ENCODE peak calls at places on chromosomes 13 and 19, in eight cellular contexts. F, O, C, K, J, A, H and D are unnamed samples.

GRCh38 chr19:41908724-41909464 is 19.4 kb downstream of the ERFL start:
- DNase-seq in C (no peak), O (no peak), F (no peak), H (no peak), A (no peak), J (no peak), K (no peak), D (no peak)

GRCh38 chr19:6230991-6231448 is 48.8 kb downstream of the MLLT1 start:
- DNase-seq in A (no peak), O (no peak), F (no peak), C (no peak), J (no peak), H (no peak), K (no peak), D (no peak)

GRCh38 chr13:30465541-30466357 is at the start of gene HMGB1:
- DNase-seq in J (peak; percentile 99), C (peak; percentile 99), O (peak; percentile 97), H (peak; percentile 100), F (peak; percentile 99), A (peak; percentile 100), K (peak; percentile 96), D (peak; percentile 99)

GRCh38 chr13:99231726-99232125 is 26.5 kb downstream of the GPR18 start:
- DNase-seq in K (no peak), C (no peak), J (no peak), F (no peak), A (no peak), O (no peak), H (no peak), D (no peak)

GRCh38 chr13:50969691-50970090 is 60.1 kb downstream of the RNASEH2B start:
- DNase-seq in C (peak; percentile 6), A (no peak), H (peak; percentile 26), F (peak; percentile 49), J (no peak), K (no peak), O (no peak), D (no peak)

GRCh38 chr19:14497347-14497921 is 1.5 kb upstream of the GIPC1 start:
- DNase-seq in O (no peak), A (no peak), J (peak; percentile 53), F (peak; percentile 33), H (no peak), K (no peak), C (no peak), D (no peak)

GRCh38 chr19:1574763-1575162 is 6.6 kb upstream of the MEX3D start:
- DNase-seq in O (no peak), A (no peak), J (no peak), F (no peak), K (no peak), H (no peak), C (no peak), D (no peak)

GRCh38 chr13:99173606-99174005 is 27.0 kb upstream of the UBAC2 start:
- DNase-seq in F (no peak), O (no peak), A (no peak), K (no peak), H (no peak), J (no peak), C (no peak), D (no peak)

GRCh38 chr13:45238945-45239795 is 38.3 kb upstream of the KCTD4 start:
- DNase-seq in O (no peak), H (peak; percentile 65), C (no peak), F (no peak), J (peak; percentile 47), A (no peak), K (no peak), D (no peak)

GRCh38 chr13:21674271-21675009 is 3.6 kb downstream of the FGF9 start:
- DNase-seq in C (no peak), K (no peak), F (peak; percentile 66), H (no peak), O (no peak), A (no peak), J (no peak), D (no peak)

GRCh38 chr13:65133094-65133493 is 2097.0 kb downstream of the PCDH9 start:
- DNase-seq in O (no peak), C (no peak), H (no peak), F (no peak), J (no peak), A (no peak), K (no peak), D (no peak)

GRCh38 chr13:36332986-36333385 is 13.2 kb downstream of the SPART start:
- DNase-seq in O (no peak), F (no peak), H (peak; percentile 47), K (no peak), A (no peak), C (peak; percentile 39), J (peak; percentile 43), D (peak; percentile 41)

GRCh38 chr19:44111910-44112463 is 1.2 kb upstream of the ZNF225 start:
- DNase-seq in O (no peak), C (peak; percentile 91), K (peak; percentile 71), J (peak; percentile 86), H (peak; percentile 96), A (peak; percentile 75), F (peak; percentile 85), D (peak; percentile 92)

GRCh38 chr19:43572172-43572588 is 3.1 kb downstream of the XRCC1 start:
- DNase-seq in O (no peak), H (no peak), A (no peak), F (no peak), C (no peak), J (no peak), K (no peak), D (no peak)

GRCh38 chr19:43847884-43848283 is 20.8 kb downstream of the ZNF283 start:
- DNase-seq in K (no peak), J (no peak), A (no peak), C (no peak), H (no peak), F (no peak), O (no peak), D (no peak)

GRCh38 chr19:7612282-7613274 is 16.8 kb downstream of the XAB2 start:
- DNase-seq in J (no peak), C (no peak), K (no peak), H (no peak), F (no peak), O (no peak), A (no peak), D (no peak)

GRCh38 chr13:27004866-27005265 is 166.7 kb downstream of the USP12 start:
- DNase-seq in H (no peak), C (no peak), O (no peak), K (no peak), A (peak; percentile 45), F (no peak), J (no peak), D (no peak)

GRCh38 chr13:27005556-27005955 is 166.1 kb downstream of the USP12 start:
- DNase-seq in H (no peak), A (peak; percentile 78), K (no peak), C (peak; percentile 28), F (no peak), J (no peak), O (no peak), D (no peak)

GRCh38 chr13:27007166-27007565 is 164.4 kb downstream of the USP12 start:
- DNase-seq in O (peak; percentile 44), F (no peak), J (no peak), C (no peak), K (no peak), H (no peak), A (peak; percentile 44), D (no peak)

GRCh38 chr13:27006519-27007161 is 165.0 kb downstream of the USP12 start:
- DNase-seq in O (peak; percentile 44), C (peak; percentile 36), J (peak; percentile 23), A (peak; percentile 55), H (peak; percentile 60), F (peak; percentile 49), K (no peak), D (peak; percentile 44)

DNA sequence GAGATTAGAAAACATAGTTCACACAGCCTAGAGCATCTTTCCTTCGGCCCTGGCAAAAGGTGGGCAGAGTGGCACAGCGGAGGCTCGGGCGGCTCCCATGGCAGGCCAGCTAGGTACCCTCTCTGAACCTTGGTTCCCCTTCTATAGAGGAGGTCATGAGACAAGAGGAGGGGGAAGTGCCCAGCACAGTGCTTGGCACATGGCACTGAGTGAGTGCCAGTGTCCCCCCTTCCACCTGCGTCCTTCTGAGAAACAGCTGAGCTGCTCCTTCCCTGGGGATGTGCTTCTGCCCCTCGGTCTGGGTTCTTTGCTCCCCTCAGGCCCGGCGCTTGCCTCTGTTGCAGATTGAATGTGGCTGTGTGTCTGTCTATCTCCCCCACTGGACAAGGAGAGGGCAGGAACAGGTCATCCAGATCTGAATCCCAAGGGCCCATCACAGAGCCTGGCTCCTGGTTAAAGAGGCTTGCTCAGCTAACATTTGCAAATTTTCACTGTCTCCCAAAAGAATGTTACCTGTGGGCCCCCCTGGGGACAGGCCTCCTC is 165.6 kb downstream of the USP12 start:
- DNase-seq in C (no peak), J (no peak), F (no peak), O (no peak), K (no peak), H (no peak), A (no peak), D (no peak)
- H3K4me3 ChIP-seq in C (no peak overlapping the region), J (no peak overlapping the region), F (peak overlapping the region; percentile 16), O (no peak overlapping the region), K (peak overlapping the region; percentile 62), H (no peak overlapping the region), A (no peak overlapping the region), D (no peak overlapping the region)

GRCh38 chr13:102904408-102904862 is 58.6 kb downstream of the ERCC5 start:
- DNase-seq in K (no peak), C (no peak), J (no peak), H (no peak), F (no peak), A (no peak), O (no peak), D (no peak)

GRCh38 chr13:102902789-102903347 is 57.0 kb downstream of the ERCC5 start:
- DNase-seq in C (no peak), A (no peak), O (no peak), K (no peak), H (peak; percentile 11), F (peak; percentile 53), J (no peak), D (no peak)

GRCh38 chr13:102901615-102902305 is 55.9 kb downstream of the ERCC5 start:
- DNase-seq in O (no peak), J (no peak), A (no peak), F (no peak), K (no peak), H (peak; percentile 19), C (no peak), D (no peak)

GRCh38 chr13:102905905-102906304 is 60.1 kb downstream of the ERCC5 start:
- DNase-seq in H (no peak), K (no peak), O (no peak), J (no peak), C (no peak), F (no peak), A (no peak), D (no peak)

GRCh38 chr13:102903659-102904407 is 58.0 kb downstream of the ERCC5 start:
- DNase-seq in A (no peak), C (peak; percentile 31), F (peak; percentile 34), K (no peak), J (peak; percentile 26), H (peak; percentile 57), O (no peak), D (peak; percentile 44)
- TF ChIP-seq CTCF in A (peak; percentile 15), C (peak; percentile 44), F (peak; percentile 50), K (peak; percentile 65), J (peak; percentile 47), H (peak; percentile 52), O (peak; percentile 11), D (peak; percentile 61)

GRCh38 chr19:18898533-18899408 is 2.8 kb upstream of the CERS1 start:
- DNase-seq in F (no peak), O (no peak), A (no peak), C (no peak), K (no peak), J (no peak), H (no peak), D (no peak)
- H3K4me3 ChIP-seq in F (no peak overlapping the region), O (no peak overlapping the region), A (no peak overlapping the region), C (no peak overlapping the region), K (no peak overlapping the region), J (no peak overlapping the region), H (no peak overlapping the region), D (no peak overlapping the region)

GRCh38 chr13:78409172-78409571 is 194.2 kb downstream of the POU4F1 start:
- DNase-seq in J (no peak), A (no peak), C (no peak), F (no peak), O (no peak), K (no peak), H (no peak), D (no peak)
- TF ChIP-seq CTCF in J (no peak), A (no peak), C (no peak), F (no peak), O (no peak), K (no peak), H (no peak), D (no peak)